ENCODE peak calls at places on chromosomes 11 and 22, in four cellular contexts. U is tibial artery, Q is activated B cell treated with CpG ODN at 0.5 μM for 24 hours, I is IMR-90. Y is an unnamed sample.

GRCh38 chr11:69126286-69126685 is 29.4 kb upstream of the SMIM38 start:
- DNase-seq in U (no peak), Q (no peak), I (no peak), Y (no peak)

GRCh38 chr11:8223513-8223899 is 40.2 kb downstream of the LMO1 start:
- DNase-seq in U (no peak), Q (no peak), I (peak; percentile 11), Y (no peak)

GRCh38 chr22:41345807-41346335 is 35.9 kb upstream of the TEF start:
- DNase-seq in U (no peak), Q (no peak), I (no peak), Y (no peak)

GRCh38 chr22:41908409-41909289 is 6.2 kb downstream of the SHISA8 start:
- DNase-seq in U (no peak), Q (no peak), I (no peak), Y (no peak)

GRCh38 chr11:14546672-14547071 is 26.5 kb upstream of the PSMA1 start:
- DNase-seq in U (no peak), Q (no peak), I (no peak), Y (no peak)

GRCh38 chr11:22338465-22338810 is 257 bp downstream of the SLC17A6 start:
- DNase-seq in U (no peak), Q (no peak), I (no peak), Y (no peak)

GRCh38 chr11:61053198-61053597 is 49.1 kb upstream of the CD5 start:
- DNase-seq in U (no peak), Q (no peak), I (no peak), Y (no peak)

GRCh38 chr22:48240165-48240934 is 1477.9 kb downstream of the TBC1D22A start:
- DNase-seq in U (no peak), Q (no peak), I (no peak), Y (no peak)

GRCh38 chr22:37212174-37212906 is at the start of gene SSTR3:
- DNase-seq in U (no peak), Q (peak; percentile 7), I (no peak), Y (no peak)

GRCh38 chr11:32920570-32920969 is 28.0 kb downstream of the QSER1 start:
- DNase-seq in U (no peak), Q (no peak), I (no peak), Y (no peak)

GRCh38 chr11:61868601-61869476 is 22.5 kb downstream of the FADS3 start:
- DNase-seq in U (no peak), Q (no peak), I (no peak), Y (no peak)

GRCh38 chr11:126194121-126194543 is 17.3 kb downstream of the RPUSD4 start:
- DNase-seq in U (peak; percentile 39), Q (no peak), I (peak; percentile 59), Y (no peak)

GRCh38 chr11:104522650-104523049 is 358.7 kb upstream of the PDGFD start:
- DNase-seq in U (no peak), Q (no peak), I (peak; percentile 41), Y (no peak)

GRCh38 chr11:44426958-44427357 is 117.0 kb upstream of the ALX4 start:
- DNase-seq in U (no peak), Q (no peak), I (no peak), Y (no peak)

GRCh38 chr11:10742460-10743208 is 8.4 kb upstream of the CTR9 start:
- DNase-seq in U (no peak), Q (no peak), I (peak; percentile 88), Y (no peak)

GRCh38 chr11:128400382-128401203 is 186.8 kb downstream of the ETS1 start:
- DNase-seq in U (no peak), Q (no peak), I (peak; percentile 89), Y (no peak)

GRCh38 chr11:115085461-115086220 is 407.3 kb downstream of the NXPE2 start:
- DNase-seq in U (no peak), Q (no peak), I (no peak), Y (no peak)

DNA sequence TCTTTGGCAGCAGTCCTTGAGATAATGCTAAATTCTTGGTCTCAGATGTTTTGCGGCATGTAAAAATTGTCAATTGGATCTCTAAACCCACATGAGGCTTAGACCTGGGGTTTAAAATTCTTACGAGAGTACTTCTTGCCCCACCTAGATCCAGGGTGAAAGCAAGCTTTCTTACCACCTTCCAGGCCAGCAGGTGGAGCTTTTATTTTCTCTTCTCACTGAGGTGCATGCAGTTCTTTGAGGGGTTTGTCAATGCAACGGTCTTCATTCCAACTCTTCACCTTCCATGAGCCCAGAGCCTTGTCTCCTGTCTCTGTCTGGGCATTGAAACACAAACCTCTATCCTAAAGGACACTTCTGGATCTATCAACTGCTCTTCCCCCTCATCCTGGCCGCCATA is 154.1 kb downstream of the MYO18B start:
- DNase-seq in U (no peak), Q (no peak), I (no peak), Y (no peak)
- TF ChIP-seq CTCF in U (no peak), Q (no peak), I (no peak), Y (no peak)

DNA sequence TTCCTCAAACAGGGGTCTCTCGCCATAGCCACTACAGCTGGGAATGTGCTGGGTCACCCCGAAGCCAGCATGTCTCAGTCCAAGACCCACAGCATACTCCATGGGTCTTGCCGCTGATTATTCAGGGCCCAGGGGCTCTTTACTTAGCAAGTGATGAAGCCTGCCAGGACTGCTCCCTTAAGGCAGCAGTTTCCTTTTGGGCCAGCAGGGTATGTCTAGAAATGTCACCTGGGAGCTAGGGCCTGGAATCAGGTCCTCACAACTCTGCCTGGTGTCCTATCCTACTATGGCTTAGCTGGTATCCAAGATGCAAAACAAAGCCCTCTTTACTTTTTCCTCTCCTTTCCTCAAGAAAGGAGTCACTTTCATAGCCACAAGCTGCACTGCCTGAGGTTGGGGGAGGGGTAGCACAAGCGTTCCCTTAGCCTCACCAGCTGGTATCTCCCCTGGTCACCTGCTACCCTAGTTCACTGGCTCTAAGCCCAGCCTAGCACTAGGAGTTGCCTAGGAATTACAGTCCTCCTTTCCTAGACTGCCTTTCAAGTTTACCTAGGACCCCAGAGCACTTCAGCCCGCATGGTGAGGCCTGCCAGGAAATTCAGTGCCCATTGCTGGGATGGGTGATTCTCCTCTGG is 22.6 kb upstream of the NCR3LG1 start:
- DNase-seq in U (no peak), Q (no peak), I (no peak), Y (no peak)
- TF ChIP-seq CTCF in U (no peak), Q (no peak), I (no peak), Y (no peak)

DNA sequence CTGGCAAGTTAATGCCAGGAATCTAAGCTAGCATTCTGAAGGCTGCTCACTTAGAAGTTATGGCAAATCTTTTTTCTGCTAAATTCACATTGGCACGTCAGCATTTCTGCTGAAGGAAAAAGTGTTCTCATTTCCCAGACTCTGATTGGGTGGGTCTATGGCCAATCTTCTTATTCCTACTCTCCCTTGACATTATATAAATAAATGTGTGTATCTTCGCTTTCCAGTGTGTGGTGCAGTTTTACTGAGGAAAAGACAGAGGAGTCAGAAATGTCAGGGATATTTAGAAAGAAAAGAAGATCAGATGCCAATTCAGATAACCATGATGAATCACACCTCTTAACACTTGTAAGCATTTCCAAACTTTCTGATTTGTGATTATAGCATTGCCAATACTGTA is 3.2 kb upstream of the BDNF start:
- DNase-seq in U (no peak), Q (no peak), I (peak; percentile 89), Y (no peak)
- TF ChIP-seq CTCF in U (no peak), Q (no peak), I (peak; percentile 57), Y (no peak)

GRCh38 chr11:88484873-88485621 is 147.5 kb upstream of the CTSC start:
- DNase-seq in U (peak; percentile 19), Q (no peak), I (peak; percentile 23), Y (no peak)
- TF ChIP-seq CTCF in U (peak; percentile 48), Q (peak; percentile 27), I (peak; percentile 49), Y (peak; percentile 77)

GRCh38 chr11:111512296-111513239 is at the start of gene BTG4:
- DNase-seq in U (no peak), Q (no peak), I (no peak), Y (no peak)
- TF ChIP-seq CTCF in U (no peak), Q (no peak), I (no peak), Y (no peak)